ENCODE peak calls at places on chromosomes 6 and 20, in ten cellular contexts. One of them, this sample, is unnamed.
A peak's percentile ranks its signal among the peaks of the same experiment; 100 is the strongest.

GRCh38 chr6:17431581-17431980 is 38.2 kb downstream of the CAP2 start:
- DNase-seq in ovary: no peak
- DNase-seq in body of pancreas: no peak
- DNase-seq in IMR-90: peak; percentile 88
- DNase-seq in heart left ventricle: no peak
- DNase-seq in HepG2: peak; percentile 20
- DNase-seq in stomach: no peak
- DNase-seq in A549: no peak
- DNase-seq in H54: peak; percentile 16
- DNase-seq in GM12891: no peak
- DNase-seq in this sample: no peak

GRCh38 chr6:135128268-135128914 is 52.7 kb upstream of the MYB start:
- DNase-seq in ovary: no peak
- DNase-seq in body of pancreas: no peak
- DNase-seq in IMR-90: no peak
- DNase-seq in heart left ventricle: no peak
- DNase-seq in HepG2: no peak
- DNase-seq in stomach: no peak
- DNase-seq in A549: no peak
- DNase-seq in H54: no peak
- DNase-seq in GM12891: peak; percentile 29
- DNase-seq in this sample: no peak

GRCh38 chr6:169981568-169981967 is 230.1 kb downstream of the ERMARD start:
- DNase-seq in ovary: no peak
- DNase-seq in body of pancreas: no peak
- DNase-seq in IMR-90: no peak
- DNase-seq in heart left ventricle: no peak
- DNase-seq in HepG2: no peak
- DNase-seq in stomach: no peak
- DNase-seq in A549: no peak
- DNase-seq in H54: no peak
- DNase-seq in GM12891: no peak
- DNase-seq in this sample: no peak

GRCh38 chr6:64006246-64006645 is 370.6 kb downstream of the PHF3 start:
- DNase-seq in ovary: no peak
- DNase-seq in body of pancreas: no peak
- DNase-seq in IMR-90: no peak
- DNase-seq in heart left ventricle: no peak
- DNase-seq in HepG2: no peak
- DNase-seq in stomach: no peak
- DNase-seq in A549: no peak
- DNase-seq in H54: no peak
- DNase-seq in GM12891: no peak
- DNase-seq in this sample: no peak

GRCh38 chr20:41984031-41984430 is 365.9 kb upstream of the CHD6 start:
- DNase-seq in ovary: no peak
- DNase-seq in body of pancreas: no peak
- DNase-seq in IMR-90: no peak
- DNase-seq in heart left ventricle: no peak
- DNase-seq in HepG2: no peak
- DNase-seq in stomach: no peak
- DNase-seq in A549: no peak
- DNase-seq in H54: no peak
- DNase-seq in GM12891: no peak
- DNase-seq in this sample: no peak

GRCh38 chr6:133083248-133083967 is 157.7 kb upstream of the EYA4 start:
- DNase-seq in ovary: no peak
- DNase-seq in body of pancreas: peak; percentile 11
- DNase-seq in IMR-90: no peak
- DNase-seq in heart left ventricle: no peak
- DNase-seq in HepG2: no peak
- DNase-seq in stomach: no peak
- DNase-seq in A549: no peak
- DNase-seq in H54: no peak
- DNase-seq in GM12891: no peak
- DNase-seq in this sample: no peak

GRCh38 chr6:145247677-145248419 is 487.5 kb downstream of the EPM2A start:
- DNase-seq in ovary: no peak
- DNase-seq in body of pancreas: no peak
- DNase-seq in IMR-90: peak; percentile 98
- DNase-seq in heart left ventricle: no peak
- DNase-seq in HepG2: no peak
- DNase-seq in stomach: no peak
- DNase-seq in A549: peak; percentile 15
- DNase-seq in H54: peak; percentile 11
- DNase-seq in GM12891: no peak
- DNase-seq in this sample: no peak

GRCh38 chr6:34052918-34053608 is 92.8 kb downstream of the GRM4 start:
- DNase-seq in ovary: no peak
- DNase-seq in body of pancreas: no peak
- DNase-seq in IMR-90: no peak
- DNase-seq in heart left ventricle: no peak
- DNase-seq in HepG2: no peak
- DNase-seq in stomach: no peak
- DNase-seq in A549: no peak
- DNase-seq in H54: no peak
- DNase-seq in GM12891: no peak
- DNase-seq in this sample: peak; percentile 32

GRCh38 chr6:134429861-134430380 is 112.0 kb upstream of the SGK1 start:
- DNase-seq in ovary: no peak
- DNase-seq in body of pancreas: no peak
- DNase-seq in IMR-90: no peak
- DNase-seq in heart left ventricle: no peak
- DNase-seq in HepG2: no peak
- DNase-seq in stomach: no peak
- DNase-seq in A549: no peak
- DNase-seq in H54: no peak
- DNase-seq in GM12891: no peak
- DNase-seq in this sample: no peak

DNA sequence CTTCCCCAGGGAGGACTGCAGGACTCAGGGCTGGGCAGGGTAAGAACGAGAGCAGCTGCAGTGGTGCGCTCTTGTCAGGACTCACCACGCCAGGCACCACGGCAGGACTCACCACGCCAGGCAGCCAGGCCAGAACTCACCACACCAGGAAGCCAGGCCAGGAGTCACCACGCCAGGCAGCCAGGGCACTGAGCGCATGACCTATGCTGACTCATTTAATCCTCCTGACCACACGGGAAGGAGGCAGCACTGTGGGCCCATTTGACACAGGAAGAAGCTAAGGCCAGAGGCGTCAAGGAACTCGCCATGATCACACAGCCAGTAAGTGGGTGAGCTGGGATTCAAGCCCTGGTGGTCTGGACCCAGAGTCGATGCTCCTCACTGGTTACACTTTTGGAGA is 189.3 kb downstream of the PREX1 start:
- DNase-seq in ovary: no peak
- DNase-seq in body of pancreas: no peak
- DNase-seq in IMR-90: peak; percentile 51
- DNase-seq in heart left ventricle: no peak
- DNase-seq in HepG2: no peak
- DNase-seq in stomach: no peak
- DNase-seq in A549: no peak
- DNase-seq in H54: peak; percentile 95
- DNase-seq in GM12891: no peak
- DNase-seq in this sample: no peak
- TF ChIP-seq POLR2A in ovary: no peak
- TF ChIP-seq POLR2A in body of pancreas: no peak
- TF ChIP-seq POLR2A in IMR-90: no peak
- TF ChIP-seq POLR2A in heart left ventricle: no peak
- TF ChIP-seq POLR2A in HepG2: no peak
- TF ChIP-seq POLR2A in stomach: no peak
- TF ChIP-seq POLR2A in A549: no peak
- TF ChIP-seq POLR2A in H54: peak; percentile 14
- TF ChIP-seq POLR2A in GM12891: no peak
- TF ChIP-seq POLR2A in this sample: no peak

DNA sequence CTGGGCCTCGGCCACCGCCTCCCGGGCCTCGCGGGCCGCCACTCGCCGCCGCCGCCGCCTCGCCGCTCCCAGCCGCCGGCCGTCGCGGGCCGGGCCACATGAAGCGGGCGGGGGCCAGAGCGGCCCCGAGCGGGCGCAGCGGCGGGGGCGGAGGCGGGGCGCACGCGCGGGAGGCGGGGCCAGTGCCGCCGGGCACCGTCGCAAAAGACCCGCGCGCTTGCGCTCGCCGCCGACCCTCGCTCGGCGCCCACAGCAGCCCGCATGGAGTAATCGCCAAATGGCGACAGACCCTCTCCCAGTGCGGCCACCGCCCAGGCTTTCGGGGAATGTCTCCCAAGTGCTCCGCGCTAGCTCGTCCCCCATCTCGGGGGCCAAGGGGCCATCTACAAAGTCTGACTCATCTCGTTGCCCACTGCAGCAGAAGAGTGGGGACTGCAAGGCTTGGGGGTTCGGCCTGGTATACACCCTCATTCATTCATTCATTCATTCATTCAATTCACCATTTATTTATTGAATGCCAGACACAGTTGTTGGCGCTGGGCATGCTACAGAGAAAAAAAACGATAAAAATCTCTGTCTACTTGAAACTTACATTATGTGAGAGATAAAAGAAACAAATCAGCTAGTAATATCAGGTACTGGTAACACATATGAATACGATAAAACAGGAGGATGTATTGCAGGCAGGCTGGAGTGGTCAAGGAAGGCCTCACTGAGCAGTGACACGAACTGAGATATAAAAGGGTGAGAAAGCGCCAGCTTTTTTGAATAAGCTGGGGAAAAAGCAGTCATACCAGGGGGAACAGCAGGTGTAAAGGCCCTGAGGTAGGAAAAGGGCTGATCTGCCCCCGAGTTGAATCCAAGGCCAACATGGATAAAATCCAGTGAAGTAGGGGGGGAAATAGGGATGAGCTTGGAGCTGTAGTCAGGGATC is at the start of gene B4GALT5:
- DNase-seq in ovary: peak; percentile 85
- DNase-seq in body of pancreas: peak; percentile 64
- DNase-seq in IMR-90: peak; percentile 72
- DNase-seq in heart left ventricle: peak; percentile 76
- DNase-seq in HepG2: peak; percentile 66
- DNase-seq in stomach: peak; percentile 73
- DNase-seq in A549: peak; percentile 41
- DNase-seq in H54: peak; percentile 62
- DNase-seq in GM12891: peak; percentile 70
- DNase-seq in this sample: peak; percentile 90
- TF ChIP-seq POLR2A in ovary: no peak
- TF ChIP-seq POLR2A in body of pancreas: no peak
- TF ChIP-seq POLR2A in IMR-90: no peak
- TF ChIP-seq POLR2A in heart left ventricle: no peak
- TF ChIP-seq POLR2A in HepG2: peak; percentile 44
- TF ChIP-seq POLR2A in stomach: no peak
- TF ChIP-seq POLR2A in A549: peak; percentile 31
- TF ChIP-seq POLR2A in H54: peak; percentile 67
- TF ChIP-seq POLR2A in GM12891: no peak
- TF ChIP-seq POLR2A in this sample: no peak

DNA sequence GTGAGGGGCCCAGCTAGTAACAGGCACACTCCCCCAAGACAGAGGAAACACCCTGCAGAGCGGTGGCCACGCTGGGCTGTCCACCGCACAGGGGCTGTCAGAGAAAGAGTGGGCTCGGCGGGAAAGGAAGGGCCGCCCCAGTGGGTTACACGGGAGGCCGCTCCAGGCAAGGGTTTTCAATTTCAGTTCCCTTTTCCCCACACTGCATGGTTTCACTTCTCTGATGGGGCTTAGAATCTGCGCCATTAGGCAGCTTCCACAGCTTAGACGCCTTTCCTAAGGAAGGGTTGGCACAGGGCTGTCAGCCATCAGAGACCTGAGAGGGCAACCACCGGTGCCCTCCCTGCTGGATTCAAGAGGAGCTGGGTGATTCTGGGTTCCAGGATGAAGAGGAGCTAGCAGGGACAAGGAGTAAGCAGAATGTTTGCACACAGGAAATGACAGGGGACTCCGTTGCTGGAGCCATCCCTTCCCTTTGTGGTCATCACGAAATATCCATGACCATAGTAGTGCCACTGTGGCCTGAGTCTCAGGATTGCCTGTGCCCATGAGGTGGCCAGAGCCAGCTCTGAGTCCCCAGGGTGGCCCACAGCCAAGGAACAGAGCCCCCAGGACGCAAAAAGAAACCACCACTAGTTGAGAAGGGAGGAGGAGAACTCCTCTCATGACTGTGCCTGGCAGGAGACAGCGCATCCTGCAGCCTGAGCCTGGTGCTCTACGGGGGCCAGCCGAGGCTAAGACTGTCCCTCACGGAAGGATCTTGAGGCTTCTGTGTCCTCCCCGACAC is 282.6 kb downstream of the NRN1 start:
- DNase-seq in ovary: no peak
- DNase-seq in body of pancreas: peak; percentile 29
- DNase-seq in IMR-90: no peak
- DNase-seq in heart left ventricle: peak; percentile 34
- DNase-seq in HepG2: no peak
- DNase-seq in stomach: no peak
- DNase-seq in A549: no peak
- DNase-seq in H54: no peak
- DNase-seq in GM12891: peak; percentile 61
- DNase-seq in this sample: no peak
- TF ChIP-seq POLR2A in ovary: no peak
- TF ChIP-seq POLR2A in body of pancreas: no peak
- TF ChIP-seq POLR2A in IMR-90: no peak
- TF ChIP-seq POLR2A in heart left ventricle: no peak
- TF ChIP-seq POLR2A in HepG2: no peak
- TF ChIP-seq POLR2A in stomach: no peak
- TF ChIP-seq POLR2A in A549: no peak
- TF ChIP-seq POLR2A in H54: no peak
- TF ChIP-seq POLR2A in GM12891: peak; percentile 59
- TF ChIP-seq POLR2A in this sample: no peak

GRCh38 chr6:1552296-1552761 is 57.4 kb upstream of the FOXC1 start:
- DNase-seq in ovary: no peak
- DNase-seq in body of pancreas: no peak
- DNase-seq in IMR-90: peak; percentile 18
- DNase-seq in heart left ventricle: no peak
- DNase-seq in HepG2: peak; percentile 25
- DNase-seq in stomach: no peak
- DNase-seq in A549: peak; percentile 46
- DNase-seq in H54: peak; percentile 54
- DNase-seq in GM12891: no peak
- DNase-seq in this sample: no peak

GRCh38 chr6:1558388-1558787 is 51.3 kb upstream of the FOXC1 start:
- DNase-seq in ovary: no peak
- DNase-seq in body of pancreas: no peak
- DNase-seq in IMR-90: no peak
- DNase-seq in heart left ventricle: no peak
- DNase-seq in HepG2: no peak
- DNase-seq in stomach: no peak
- DNase-seq in A549: no peak
- DNase-seq in H54: no peak
- DNase-seq in GM12891: no peak
- DNase-seq in this sample: no peak

GRCh38 chr6:1554241-1554880 is 55.4 kb upstream of the FOXC1 start:
- DNase-seq in ovary: no peak
- DNase-seq in body of pancreas: no peak
- DNase-seq in IMR-90: no peak
- DNase-seq in heart left ventricle: no peak
- DNase-seq in HepG2: no peak
- DNase-seq in stomach: no peak
- DNase-seq in A549: peak; percentile 8
- DNase-seq in H54: no peak
- DNase-seq in GM12891: no peak
- DNase-seq in this sample: no peak

GRCh38 chr6:1553562-1554088 is 56.1 kb upstream of the FOXC1 start:
- DNase-seq in ovary: no peak
- DNase-seq in body of pancreas: no peak
- DNase-seq in IMR-90: no peak
- DNase-seq in heart left ventricle: no peak
- DNase-seq in HepG2: no peak
- DNase-seq in stomach: no peak
- DNase-seq in A549: no peak
- DNase-seq in H54: no peak
- DNase-seq in GM12891: no peak
- DNase-seq in this sample: no peak

GRCh38 chr6:1554881-1555569 is 54.7 kb upstream of the FOXC1 start:
- DNase-seq in ovary: peak; percentile 91
- DNase-seq in body of pancreas: peak; percentile 42
- DNase-seq in IMR-90: peak; percentile 32
- DNase-seq in heart left ventricle: peak; percentile 72
- DNase-seq in HepG2: no peak
- DNase-seq in stomach: peak; percentile 63
- DNase-seq in A549: peak; percentile 70
- DNase-seq in H54: peak; percentile 81
- DNase-seq in GM12891: peak; percentile 78
- DNase-seq in this sample: peak; percentile 8
- TF ChIP-seq POLR2A in ovary: no peak
- TF ChIP-seq POLR2A in body of pancreas: no peak
- TF ChIP-seq POLR2A in IMR-90: no peak
- TF ChIP-seq POLR2A in heart left ventricle: no peak
- TF ChIP-seq POLR2A in HepG2: no peak
- TF ChIP-seq POLR2A in stomach: no peak
- TF ChIP-seq POLR2A in A549: peak; percentile 58
- TF ChIP-seq POLR2A in H54: peak; percentile 65
- TF ChIP-seq POLR2A in GM12891: no peak
- TF ChIP-seq POLR2A in this sample: no peak